ENCODE peak calls at places on chromosome 22, in eight cellular contexts. C is ELR; L is stimulated activated CD4-positive, alpha-beta T cell treated with anti-CD3 and anti-CD28 coated beads, TNF-alpha, amount 100 ng/mL, for 48 hours; S is T-helper 9 cell; F is epithelial cell of prostate; U is RWPE1; K is T follicular helper cell; X is right lobe of liver. M is an unnamed sample.

GRCh38 chr22:40383905-40384304 is 13.5 kb downstream of the SGSM3 start:
- DNase-seq in K (no peak), C (peak), S (no peak), L (no peak), U (no peak), F (no peak), X (no peak), M (no peak)

GRCh38 chr22:24005201-24005600 is at the start of gene GSTT4:
- DNase-seq in C (no peak), F (no peak), U (no peak), L (no peak), K (no peak), S (no peak), X (no peak), M (no peak)

GRCh38 chr22:20960609-20961008 is 6.4 kb upstream of the AIFM3 start:
- DNase-seq in S (no peak), C (no peak), L (no peak), F (no peak), X (no peak), K (no peak), U (no peak), M (no peak)

GRCh38 chr22:44577391-44578114 is 79.5 kb upstream of the RTL6 start:
- DNase-seq in F (no peak), X (peak), S (no peak), C (no peak), U (no peak), K (no peak), L (no peak), M (no peak)

GRCh38 chr22:17264321-17265052 is 45.3 kb upstream of the ADA2 start:
- DNase-seq in C (no peak), U (no peak), K (no peak), X (no peak), L (no peak), F (no peak), S (no peak), M (no peak)

GRCh38 chr22:48750826-48751440 is 1076.7 kb downstream of the BRD1 start:
- DNase-seq in L (no peak), S (no peak), F (no peak), C (no peak), K (no peak), U (no peak), X (no peak), M (no peak)

GRCh38 chr22:29018293-29019189 is 43.1 kb downstream of the C22orf31 start:
- DNase-seq in K (no peak), X (no peak), C (no peak), L (no peak), S (no peak), F (no peak), U (no peak), M (no peak)

GRCh38 chr22:23754980-23755636 is 883 bp upstream of the VPREB3 start:
- DNase-seq in F (no peak), C (no peak), X (no peak), U (no peak), L (no peak), S (no peak), K (no peak), M (no peak)

GRCh38 chr22:49153921-49154320 is 673.8 kb downstream of the BRD1 start:
- DNase-seq in K (no peak), U (no peak), C (no peak), F (no peak), L (no peak), X (no peak), S (no peak), M (no peak)

GRCh38 chr22:43823353-43823908 is 11.3 kb upstream of the EFCAB6 start:
- DNase-seq in U (no peak), X (peak), S (no peak), L (no peak), F (peak), K (no peak), C (no peak), M (no peak)

GRCh38 chr22:27919943-27920755 is 1.1 kb upstream of the PITPNB start:
- DNase-seq in S (no peak), U (no peak), F (no peak), C (peak), L (no peak), X (no peak), K (no peak), M (no peak)

GRCh38 chr22:36729321-36729720 is 25.8 kb upstream of the CACNG2 start:
- DNase-seq in F (no peak), K (no peak), U (no peak), S (no peak), C (no peak), L (no peak), X (peak), M (no peak)

GRCh38 chr22:35301370-35301874 is 1.7 kb downstream of the TOM1 start:
- DNase-seq in L (no peak), U (peak), S (no peak), F (no peak), X (peak), K (no peak), C (peak), M (no peak)

GRCh38 chr22:48449466-48450187 is 1378.0 kb downstream of the BRD1 start:
- DNase-seq in U (no peak), C (no peak), S (no peak), L (no peak), K (no peak), X (peak), F (no peak), M (no peak)

GRCh38 chr22:17397756-17398155 is 28.5 kb downstream of the CECR2 start:
- DNase-seq in C (no peak), L (no peak), U (no peak), X (no peak), S (no peak), F (no peak), K (no peak), M (no peak)

GRCh38 chr22:50724616-50725015 is 13.4 kb upstream of the ACR start:
- DNase-seq in C (no peak), X (no peak), L (no peak), F (no peak), K (no peak), S (no peak), U (no peak), M (no peak)

GRCh38 chr22:48224332-48224731 is 1461.9 kb downstream of the TBC1D22A start:
- DNase-seq in F (no peak), K (no peak), L (no peak), S (no peak), X (no peak), C (no peak), U (no peak), M (no peak)

GRCh38 chr22:35684270-35684700 is 33.4 kb upstream of the APOL5 start:
- DNase-seq in L (no peak), C (peak), X (no peak), K (no peak), U (no peak), F (no peak), S (no peak), M (no peak)

GRCh38 chr22:17786435-17787158 is 12.3 kb upstream of the BID start:
- DNase-seq in C (no peak), S (no peak), X (peak), F (no peak), K (no peak), L (no peak), U (no peak), M (no peak)

GRCh38 chr22:30159561-30160353 is 79.5 kb downstream of the HORMAD2 start:
- DNase-seq in C (peak), X (peak), L (no peak), F (peak), U (peak), K (no peak), S (no peak), M (no peak)

GRCh38 chr22:44686873-44687600 is 15.0 kb upstream of the PRR5 start:
- DNase-seq in L (no peak), C (no peak), X (no peak), S (no peak), F (no peak), U (no peak), K (no peak), M (no peak)

GRCh38 chr22:30001459-30001858 is 78.8 kb upstream of the HORMAD2 start:
- DNase-seq in K (no peak), U (no peak), S (no peak), C (no peak), F (no peak), L (no peak), X (no peak), M (no peak)

GRCh38 chr22:27299181-27300085 is 502.1 kb downstream of the MN1 start:
- DNase-seq in K (no peak), F (no peak), L (no peak), U (no peak), C (no peak), X (no peak), S (no peak), M (no peak)

GRCh38 chr22:25357606-25358420 is 138.4 kb downstream of the CRYBB2 start:
- DNase-seq in U (no peak), C (no peak), X (peak), L (no peak), F (no peak), K (no peak), S (no peak), M (no peak)

GRCh38 chr22:44437493-44438015 is 60.5 kb downstream of the RTL6 start:
- DNase-seq in K (no peak), U (no peak), L (no peak), C (peak), S (no peak), X (no peak), F (no peak), M (no peak)

GRCh38 chr22:18973264-18974031 is 37.4 kb upstream of the PRODH start:
- DNase-seq in X (peak), S (no peak), F (no peak), K (no peak), U (no peak), C (no peak), L (no peak), M (no peak)

GRCh38 chr22:20013382-20013871 is 3.2 kb downstream of the ARVCF start:
- DNase-seq in U (no peak), L (no peak), X (no peak), K (no peak), S (no peak), F (no peak), C (peak), M (no peak)

GRCh38 chr22:21867528-21868266 is at the start of gene MAPK1:
- DNase-seq in U (peak), C (peak), K (peak), S (peak), F (peak), L (peak), X (peak), M (peak)

GRCh38 chr22:37225481-37225880 is 13.2 kb upstream of the SSTR3 start:
- DNase-seq in X (no peak), U (no peak), F (no peak), S (no peak), C (peak), L (no peak), K (no peak), M (no peak)

GRCh38 chr22:46076651-46077339 is 73.5 kb upstream of the PPARA start:
- DNase-seq in F (no peak), X (peak), U (no peak), C (peak), K (no peak), L (no peak), S (no peak), M (no peak)

GRCh38 chr22:40346178-40347064 is at the start of gene ADSL:
- DNase-seq in F (no peak), C (peak), U (peak), L (peak), S (peak), K (peak), X (peak), M (peak)

GRCh38 chr22:44638966-44639739 is 62.9 kb upstream of the PRR5 start:
- DNase-seq in X (no peak), L (no peak), S (no peak), C (no peak), K (no peak), F (no peak), U (no peak), M (no peak)

GRCh38 chr22:38429460-38430128 is 25.4 kb downstream of the KCNJ4 start:
- DNase-seq in C (no peak), K (no peak), F (no peak), S (no peak), U (no peak), X (no peak), L (no peak), M (no peak)

GRCh38 chr22:50733521-50734342 is 4.3 kb upstream of the ACR start:
- DNase-seq in K (no peak), U (no peak), F (no peak), L (no peak), C (peak), X (peak), S (no peak), M (no peak)

GRCh38 chr22:22928666-22929380 is 41.2 kb downstream of the IGLL5 start:
- DNase-seq in U (peak), F (no peak), C (peak), S (peak), X (no peak), K (no peak), L (peak), M (peak)

GRCh38 chr22:35615156-35615555 is 2.0 kb downstream of the MB start:
- DNase-seq in K (no peak), U (no peak), L (no peak), C (no peak), F (no peak), S (no peak), X (no peak), M (no peak)

GRCh38 chr22:20304646-20305045 is 15.2 kb downstream of the DGCR6L start:
- DNase-seq in L (no peak), F (no peak), U (no peak), K (no peak), X (no peak), S (no peak), C (no peak), M (no peak)

GRCh38 chr22:30996462-30996861 is 27.4 kb downstream of the TUG1 start:
- DNase-seq in K (no peak), U (no peak), F (no peak), S (no peak), C (no peak), L (no peak), X (no peak), M (no peak)

GRCh38 chr22:50311606-50312351 is 4.3 kb upstream of the PLXNB2 start:
- DNase-seq in U (no peak), F (no peak), X (no peak), K (no peak), L (no peak), C (no peak), S (no peak), M (no peak)

M was measured in T-cell.